ENCODE peak calls at places on chromosome 22, in four cellular contexts. One of them, this sample, is unnamed.
A peak's percentile ranks its signal among the peaks of the same experiment; 100 is the strongest.

GRCh38 chr22:39309881-39310714 is 9.3 kb downstream of the RPL3 start:
- DNase-seq in GM12878: no peak
- DNase-seq in GM23248: peak; percentile 80
- DNase-seq in K562: no peak
- DNase-seq in this sample: peak; percentile 70

GRCh38 chr22:41356430-41357028 is 25.2 kb upstream of the TEF start:
- DNase-seq in GM12878: no peak
- DNase-seq in GM23248: no peak
- DNase-seq in K562: no peak
- DNase-seq in this sample: no peak

GRCh38 chr22:18121436-18122253 is 11.0 kb downstream of the TUBA8 start:
- DNase-seq in GM12878: no peak
- DNase-seq in GM23248: no peak
- DNase-seq in K562: no peak
- DNase-seq in this sample: no peak

GRCh38 chr22:39689421-39689820 is 118.9 kb downstream of the CACNA1I start:
- DNase-seq in GM12878: no peak
- DNase-seq in GM23248: no peak
- DNase-seq in K562: no peak
- DNase-seq in this sample: no peak

GRCh38 chr22:23383491-23384450 is 196.3 kb downstream of the IGLL1 start:
- DNase-seq in GM12878: no peak
- DNase-seq in GM23248: peak; percentile 13
- DNase-seq in K562: no peak
- DNase-seq in this sample: no peak

GRCh38 chr22:36395922-36396321 is 8.2 kb upstream of the MYH9 start:
- DNase-seq in GM12878: no peak
- DNase-seq in GM23248: peak; percentile 69
- DNase-seq in K562: no peak
- DNase-seq in this sample: peak; percentile 96

GRCh38 chr22:45197606-45198462 is 34.1 kb downstream of the NUP50 start:
- DNase-seq in GM12878: no peak
- DNase-seq in GM23248: no peak
- DNase-seq in K562: no peak
- DNase-seq in this sample: no peak

GRCh38 chr22:25437414-25438160 is 126.9 kb upstream of the GRK3 start:
- DNase-seq in GM12878: no peak
- DNase-seq in GM23248: no peak
- DNase-seq in K562: no peak
- DNase-seq in this sample: no peak

GRCh38 chr22:20446383-20446970 is 8.9 kb upstream of the SCARF2 start:
- DNase-seq in GM12878: no peak
- DNase-seq in GM23248: no peak
- DNase-seq in K562: no peak
- DNase-seq in this sample: no peak

GRCh38 chr22:47553436-47553835 is 791.0 kb downstream of the TBC1D22A start:
- DNase-seq in GM12878: no peak
- DNase-seq in GM23248: no peak
- DNase-seq in K562: no peak
- DNase-seq in this sample: no peak

GRCh38 chr22:47552541-47553205 is 790.2 kb downstream of the TBC1D22A start:
- DNase-seq in GM12878: no peak
- DNase-seq in GM23248: no peak
- DNase-seq in K562: no peak
- DNase-seq in this sample: no peak

GRCh38 chr22:47552024-47552423 is 789.6 kb downstream of the TBC1D22A start:
- DNase-seq in GM12878: no peak
- DNase-seq in GM23248: no peak
- DNase-seq in K562: no peak
- DNase-seq in this sample: no peak

GRCh38 chr22:47558828-47559700 is 796.6 kb downstream of the TBC1D22A start:
- DNase-seq in GM12878: no peak
- DNase-seq in GM23248: no peak
- DNase-seq in K562: no peak
- DNase-seq in this sample: no peak

GRCh38 chr22:47556473-47556872 is 794.0 kb downstream of the TBC1D22A start:
- DNase-seq in GM12878: no peak
- DNase-seq in GM23248: no peak
- DNase-seq in K562: no peak
- DNase-seq in this sample: no peak
- TF ChIP-seq EZH2 in GM12878: no peak
- TF ChIP-seq EZH2 in GM23248: no peak
- TF ChIP-seq EZH2 in K562: no peak
- TF ChIP-seq EZH2 in this sample: no peak

DNA sequence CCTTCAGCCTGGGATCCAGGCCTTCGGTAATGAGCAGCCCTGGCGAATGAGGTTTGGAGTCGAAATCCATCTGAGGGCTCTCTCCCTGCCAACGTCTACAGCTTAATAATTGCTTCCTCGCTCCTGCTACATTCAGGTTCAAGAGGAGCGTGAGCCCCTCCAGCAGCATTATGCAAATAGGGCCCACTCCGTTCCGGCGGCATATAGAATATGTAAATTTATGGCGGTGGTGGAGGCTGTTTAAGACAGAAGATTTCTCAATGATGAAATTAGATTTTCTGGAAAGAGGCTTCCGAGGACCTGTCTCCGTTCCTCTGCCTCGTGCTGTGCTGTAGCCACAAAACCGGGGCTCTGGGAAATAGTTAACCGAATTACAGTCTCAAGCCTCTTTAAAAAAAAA is 402.8 kb downstream of the MIAT start:
- DNase-seq in GM12878: no peak
- DNase-seq in GM23248: no peak
- DNase-seq in K562: no peak
- DNase-seq in this sample: no peak
- H2AFZ ChIP-seq in GM12878: no peak overlapping the region
- H2AFZ ChIP-seq in GM23248: no peak overlapping the region
- H2AFZ ChIP-seq in K562: no peak overlapping the region
- H2AFZ ChIP-seq in this sample: no peak overlapping the region

GRCh38 chr22:50170453-50171318 is at the start of gene PANX2:
- DNase-seq in GM12878: no peak
- DNase-seq in GM23248: peak; percentile 48
- DNase-seq in K562: no peak
- DNase-seq in this sample: no peak
- TF ChIP-seq EZH2 in GM12878: no peak
- TF ChIP-seq EZH2 in GM23248: no peak
- TF ChIP-seq EZH2 in K562: no peak
- TF ChIP-seq EZH2 in this sample: no peak

GRCh38 chr22:31627223-31627731 is 34.7 kb downstream of the PISD start:
- DNase-seq in GM12878: no peak
- DNase-seq in GM23248: no peak
- DNase-seq in K562: peak; percentile 26
- DNase-seq in this sample: no peak
- H2AFZ ChIP-seq in GM12878: no peak overlapping the region
- H2AFZ ChIP-seq in GM23248: no peak overlapping the region
- H2AFZ ChIP-seq in K562: no peak overlapping the region
- H2AFZ ChIP-seq in this sample: no peak overlapping the region

This sample was measured in mammary epithelial cell.